ENCODE peak calls at places on chromosome 15, in five cellular contexts. G, R, I, J and Z are unnamed samples.
A peak's percentile ranks its signal among the peaks of the same experiment; 100 is the strongest.

GRCh38 chr15:92848464-92848851 is 51.7 kb upstream of the CHD2 start:
- DNase-seq in G (no peak), R (no peak), I (no peak), J (no peak), Z (no peak)

GRCh38 chr15:63759752-63760151 is 74.0 kb downstream of the HERC1 start:
- DNase-seq in G (no peak), R (no peak), I (no peak), J (no peak), Z (no peak)

GRCh38 chr15:34582461-34583357 is 742 bp downstream of the GOLGA8B start:
- DNase-seq in G (peak; percentile 65), R (no peak), I (peak; percentile 42), J (peak; percentile 61), Z (peak; percentile 38)

GRCh38 chr15:83380682-83381081 is 66.5 kb upstream of the SH3GL3 start:
- DNase-seq in G (peak; percentile 60), R (no peak), I (peak; percentile 34), J (no peak), Z (peak; percentile 14)

GRCh38 chr15:90184786-90185704 is 16.1 kb upstream of the SEMA4B start:
- DNase-seq in G (peak; percentile 84), R (peak; percentile 85), I (no peak), J (peak; percentile 83), Z (no peak)

GRCh38 chr15:96122077-96123027 is 208.1 kb upstream of the NR2F2 start:
- DNase-seq in G (no peak), R (no peak), I (peak; percentile 14), J (no peak), Z (no peak)

GRCh38 chr15:73391128-73391864 is 22.5 kb upstream of the HCN4 start:
- DNase-seq in G (no peak), R (no peak), I (no peak), J (no peak), Z (no peak)

GRCh38 chr15:59918994-59919951 is 84.8 kb upstream of the FOXB1 start:
- DNase-seq in G (no peak), R (no peak), I (peak; percentile 26), J (no peak), Z (no peak)

GRCh38 chr15:51735211-51735610 is 2.2 kb downstream of the LYSMD2 start:
- DNase-seq in G (no peak), R (no peak), I (no peak), J (no peak), Z (peak; percentile 31)

GRCh38 chr15:99732711-99733267 is 448 bp downstream of the LYSMD4 start:
- DNase-seq in G (peak; percentile 29), R (peak; percentile 79), I (no peak), J (no peak), Z (peak; percentile 9)

GRCh38 chr15:88586401-88587162 is 34.6 kb upstream of the AEN start:
- DNase-seq in G (no peak), R (no peak), I (no peak), J (no peak), Z (no peak)

GRCh38 chr15:89820651-89821611 is 6.3 kb upstream of the ANPEP start:
- DNase-seq in G (peak; percentile 40), R (no peak), I (peak; percentile 72), J (no peak), Z (peak; percentile 83)

GRCh38 chr15:75024102-75024636 is 779 bp downstream of the PPCDC start:
- DNase-seq in G (peak; percentile 42), R (no peak), I (peak; percentile 42), J (no peak), Z (peak; percentile 90)

GRCh38 chr15:80480909-80481308 is 76.7 kb downstream of the ARNT2 start:
- DNase-seq in G (no peak), R (peak; percentile 88), I (no peak), J (no peak), Z (no peak)

GRCh38 chr15:65676123-65676522 is 54.4 kb downstream of the SLC24A1 start:
- DNase-seq in G (no peak), R (no peak), I (no peak), J (no peak), Z (no peak)

GRCh38 chr15:82655606-82656005 is 8.4 kb upstream of the CPEB1 start:
- DNase-seq in G (no peak), R (no peak), I (no peak), J (no peak), Z (no peak)

GRCh38 chr15:40182358-40183029 is 21.6 kb downstream of the BUB1B start:
- DNase-seq in G (no peak), R (no peak), I (peak; percentile 23), J (no peak), Z (no peak)

GRCh38 chr15:70775160-70775559 is 11.8 kb upstream of the UACA start:
- DNase-seq in G (no peak), R (no peak), I (peak; percentile 44), J (no peak), Z (no peak)

DNA sequence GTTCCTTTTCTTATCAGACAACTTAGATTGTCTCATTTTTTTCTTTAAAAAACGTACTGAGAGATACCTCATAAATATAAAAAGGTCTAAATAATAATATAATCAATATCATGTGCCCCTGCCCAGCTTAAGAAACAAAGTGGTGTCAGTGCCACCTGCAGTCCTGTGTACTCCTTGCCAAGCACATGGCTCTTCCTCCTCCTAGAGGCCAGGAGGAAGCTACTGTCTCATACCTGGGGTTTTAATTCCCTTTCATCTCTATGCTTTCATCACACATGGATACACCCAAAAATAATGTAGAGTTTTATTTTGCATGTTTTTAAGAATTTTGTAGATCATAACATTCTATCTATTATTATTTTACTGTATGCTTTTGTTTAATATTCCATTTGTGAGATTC is 98.6 kb upstream of the C15orf61 start:
- DNase-seq in G (no peak), R (no peak), I (no peak), J (no peak), Z (no peak)
- TF ChIP-seq CTCF in G (peak; percentile 31), R (no peak), I (no peak), J (no peak), Z (no peak)

GRCh38 chr15:101723874-101724674 is at the start of gene TARS3:
- DNase-seq in G (peak; percentile 97), R (peak; percentile 97), I (peak; percentile 90), J (peak; percentile 91), Z (peak; percentile 94)
- TF ChIP-seq POLR2AphosphoS5 in G (peak; percentile 64), R (peak; percentile 88), I (peak; percentile 81), J (peak; percentile 50), Z (peak; percentile 67)

GRCh38 chr15:69412701-69413100 is 1.4 kb upstream of the KIF23 start:
- DNase-seq in G (no peak), R (no peak), I (no peak), J (no peak), Z (no peak)
- H3K4me3 ChIP-seq in G (no peak overlapping the region), R (no peak overlapping the region), I (no peak overlapping the region), J (no peak overlapping the region), Z (no peak overlapping the region)

GRCh38 chr15:84980196-84981053 is 1.2 kb upstream of the PDE8A start:
- DNase-seq in G (peak; percentile 87), R (peak; percentile 90), I (peak; percentile 90), J (peak; percentile 91), Z (peak; percentile 68)
- TF ChIP-seq CTCF in G (no peak), R (no peak), I (no peak), J (no peak), Z (no peak)

GRCh38 chr15:48040166-48040817 is 80.5 kb upstream of the SLC24A5 start:
- DNase-seq in G (no peak), R (no peak), I (no peak), J (no peak), Z (no peak)
- TF ChIP-seq POLR2AphosphoS5 in G (no peak), R (no peak), I (no peak), J (no peak), Z (no peak)

GRCh38 chr15:41640985-41641384 is 19.2 kb upstream of the MGA start:
- DNase-seq in G (no peak), R (no peak), I (no peak), J (no peak), Z (no peak)
- H3K4me3 ChIP-seq in G (no peak overlapping the region), R (no peak overlapping the region), I (no peak overlapping the region), J (no peak overlapping the region), Z (no peak overlapping the region)

GRCh38 chr15:57503051-57503702 is 88.5 kb upstream of the MYZAP start:
- DNase-seq in G (peak; percentile 62), R (no peak), I (no peak), J (peak; percentile 66), Z (no peak)
- TF ChIP-seq CTCF in G (peak; percentile 51), R (no peak), I (peak; percentile 12), J (peak; percentile 73), Z (no peak)

DNA sequence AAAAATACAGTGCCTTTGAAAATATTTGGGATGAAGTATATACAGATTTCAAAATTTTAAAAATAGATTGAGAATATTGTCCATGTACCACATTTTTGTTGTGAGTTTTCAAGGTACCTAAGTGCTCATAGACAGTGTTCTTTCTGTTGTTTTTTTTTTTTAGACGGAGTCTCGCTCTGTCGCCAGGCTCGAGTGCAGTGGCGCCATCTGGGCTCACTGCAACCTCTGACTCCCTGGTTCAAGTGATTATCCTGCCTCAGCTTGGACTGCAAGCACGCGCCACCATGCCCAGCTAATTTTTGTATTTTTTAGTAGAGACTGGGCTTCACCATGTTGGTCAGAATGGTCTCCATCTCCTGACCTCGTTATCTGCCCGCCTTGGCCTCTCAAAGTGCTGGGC is 223.9 kb downstream of the MCTP2 start:
- DNase-seq in G (no peak), R (no peak), I (no peak), J (no peak), Z (no peak)
- TF ChIP-seq POLR2AphosphoS5 in G (no peak), R (no peak), I (no peak), J (no peak), Z (no peak)